ENCODE peak calls at places on chromosome 22, in ten cellular contexts. M is adipocyte, I is spleen, C is psoas muscle, J is body of pancreas, L is right atrium auricular region, R is prostate gland, B is fibroblast of lung, W is pancreas, Y is Karpas-422. X is an unnamed sample. For H3K4me1, the result is how much of the 10 kb centered on the place peaks cover.

GRCh38 chr22:31872209-31872608 is 72.1 kb upstream of the YWHAH start:
- DNase-seq in M (no peak), I (peak), C (no peak), J (peak), L (no peak), R (no peak), B (no peak), W (no peak), Y (peak), X (no peak)

GRCh38 chr22:45793161-45793560 is 121.5 kb downstream of the ATXN10 start:
- DNase-seq in M (no peak), I (no peak), C (no peak), J (no peak), L (no peak), R (no peak), B (no peak), W (no peak), Y (no peak), X (no peak)

GRCh38 chr22:44068422-44069191 is 44.5 kb downstream of the PARVB start:
- DNase-seq in M (no peak), I (no peak), C (no peak), J (peak), L (peak), R (no peak), B (no peak), W (no peak), Y (no peak), X (no peak)

GRCh38 chr22:37032535-37033460 is 13.3 kb downstream of the MPST start:
- DNase-seq in M (peak), I (no peak), C (peak), J (peak), L (peak), R (peak), B (peak), W (peak), Y (no peak), X (peak)

GRCh38 chr22:23392420-23393121 is 187.5 kb downstream of the IGLL1 start:
- DNase-seq in M (no peak), I (peak), C (no peak), J (no peak), L (no peak), R (no peak), B (no peak), W (no peak), Y (no peak), X (no peak)

GRCh38 chr22:22203048-22203971 is 41.3 kb upstream of the VPREB1 start:
- DNase-seq in M (no peak), I (no peak), C (no peak), J (no peak), L (no peak), R (no peak), B (no peak), W (no peak), Y (no peak), X (no peak)

GRCh38 chr22:19287889-19288288 is 3.6 kb downstream of the CLTCL1 start:
- DNase-seq in M (peak), I (no peak), C (no peak), J (no peak), L (no peak), R (no peak), B (peak), W (no peak), Y (no peak), X (no peak)

GRCh38 chr22:17774206-17774927 is at the start of gene BID:
- DNase-seq in M (peak), I (peak), C (peak), J (peak), L (no peak), R (no peak), B (no peak), W (peak), Y (peak), X (peak)

GRCh38 chr22:33841281-33842005 is 78.8 kb downstream of the LARGE1 start:
- DNase-seq in M (no peak), I (no peak), C (no peak), J (no peak), L (no peak), R (no peak), B (no peak), W (no peak), Y (no peak), X (no peak)

GRCh38 chr22:48268771-48269552 is 1506.5 kb downstream of the TBC1D22A start:
- DNase-seq in M (no peak), I (no peak), C (no peak), J (no peak), L (no peak), R (no peak), B (no peak), W (no peak), Y (no peak), X (no peak)

GRCh38 chr22:19125011-19125410 is 2.8 kb upstream of the DGCR2 start:
- DNase-seq in M (no peak), I (peak), C (no peak), J (no peak), L (no peak), R (no peak), B (no peak), W (no peak), Y (no peak), X (no peak)

GRCh38 chr22:45977551-45978274 is 751 bp upstream of the WNT7B start:
- DNase-seq in M (peak), I (no peak), C (no peak), J (no peak), L (no peak), R (peak), B (no peak), W (peak), Y (no peak), X (no peak)

GRCh38 chr22:19663286-19663815 is 51.0 kb upstream of the SEPTIN5 start:
- DNase-seq in M (peak), I (peak), C (peak), J (peak), L (no peak), R (no peak), B (peak), W (peak), Y (no peak), X (no peak)

GRCh38 chr22:50544746-50545253 is 899 bp upstream of the KLHDC7B start:
- DNase-seq in M (no peak), I (peak), C (peak), J (peak), L (no peak), R (no peak), B (no peak), W (peak), Y (no peak), X (no peak)

GRCh38 chr22:42376721-42377177 is 55.5 kb downstream of the NFAM1 start:
- DNase-seq in M (peak), I (peak), C (peak), J (peak), L (peak), R (no peak), B (peak), W (no peak), Y (no peak), X (peak)

GRCh38 chr22:26416670-26417270 is 12.3 kb upstream of the ASPHD2 start:
- DNase-seq in M (peak), I (no peak), C (no peak), J (no peak), L (no peak), R (peak), B (no peak), W (no peak), Y (no peak), X (no peak)

GRCh38 chr22:43310311-43310710 is 32.9 kb downstream of the SCUBE1 start:
- DNase-seq in M (no peak), I (no peak), C (no peak), J (no peak), L (no peak), R (no peak), B (no peak), W (no peak), Y (no peak), X (no peak)

GRCh38 chr22:42202048-42202447 is 68.4 kb downstream of the TCF20 start:
- DNase-seq in M (no peak), I (no peak), C (no peak), J (no peak), L (no peak), R (no peak), B (no peak), W (no peak), Y (no peak), X (no peak)

GRCh38 chr22:20092477-20092854 is 12.4 kb downstream of the DGCR8 start:
- DNase-seq in M (no peak), I (peak), C (no peak), J (no peak), L (no peak), R (no peak), B (no peak), W (no peak), Y (no peak), X (no peak)

GRCh38 chr22:41951898-41952474 is at the start of gene SMIM45:
- DNase-seq in M (no peak), I (peak), C (no peak), J (no peak), L (no peak), R (no peak), B (no peak), W (no peak), Y (peak), X (no peak)

GRCh38 chr22:21982338-21982965 is at the start of gene TOP3B:
- DNase-seq in M (peak), I (peak), C (peak), J (peak), L (peak), R (peak), B (peak), W (peak), Y (peak), X (peak)

GRCh38 chr22:25497269-25497668 is 67.2 kb upstream of the GRK3 start:
- DNase-seq in M (no peak), I (no peak), C (no peak), J (no peak), L (no peak), R (no peak), B (no peak), W (no peak), Y (no peak), X (no peak)

GRCh38 chr22:50583294-50583865 is 731 bp upstream of the CHKB start:
- DNase-seq in M (no peak), I (peak), C (no peak), J (no peak), L (no peak), R (no peak), B (no peak), W (no peak), Y (no peak), X (no peak)

GRCh38 chr22:29269731-29270474 is 1.8 kb downstream of the EWSR1 start:
- DNase-seq in M (peak), I (no peak), C (no peak), J (peak), L (no peak), R (no peak), B (no peak), W (no peak), Y (no peak), X (no peak)

GRCh38 chr22:19853879-19854777 is 546 bp downstream of the GNB1L start:
- DNase-seq in M (no peak), I (peak), C (no peak), J (no peak), L (peak), R (no peak), B (peak), W (peak), Y (peak), X (no peak)

GRCh38 chr22:23062616-23063538 is 7.4 kb upstream of the GNAZ start:
- DNase-seq in M (no peak), I (peak), C (peak), J (no peak), L (peak), R (no peak), B (no peak), W (peak), Y (no peak), X (peak)

GRCh38 chr22:50271519-50271970 is 1.4 kb upstream of the MAPK11 start:
- DNase-seq in M (peak), I (peak), C (no peak), J (peak), L (no peak), R (peak), B (peak), W (peak), Y (peak), X (peak)

GRCh38 chr22:45091254-45091854 is 72.4 kb upstream of the NUP50 start:
- DNase-seq in M (no peak), I (no peak), C (no peak), J (no peak), L (no peak), R (no peak), B (no peak), W (no peak), Y (no peak), X (no peak)

GRCh38 chr22:21663738-21664137 is 2.1 kb upstream of the PPIL2 start:
- DNase-seq in M (no peak), I (no peak), C (no peak), J (no peak), L (no peak), R (no peak), B (no peak), W (no peak), Y (peak), X (no peak)

GRCh38 chr22:40707154-40707553 is 27.9 kb downstream of the MCHR1 start:
- DNase-seq in M (no peak), I (no peak), C (peak), J (no peak), L (no peak), R (no peak), B (no peak), W (no peak), Y (no peak), X (no peak)

GRCh38 chr22:29313126-29314071 is 2.1 kb downstream of the RASL10A start:
- DNase-seq in M (no peak), I (peak), C (peak), J (no peak), L (no peak), R (no peak), B (peak), W (peak), Y (no peak), X (no peak)

GRCh38 chr22:42262964-42263363 is 7.5 kb downstream of the TCF20 start:
- DNase-seq in M (no peak), I (no peak), C (no peak), J (no peak), L (no peak), R (no peak), B (no peak), W (no peak), Y (peak), X (no peak)

GRCh38 chr22:19291218-19291579 is 320 bp downstream of the CLTCL1 start:
- DNase-seq in M (peak), I (no peak), C (peak), J (peak), L (no peak), R (peak), B (no peak), W (peak), Y (no peak), X (peak)

GRCh38 chr22:32476286-32476685 is 1.7 kb downstream of the FBXO7 start:
- DNase-seq in M (peak), I (no peak), C (no peak), J (no peak), L (no peak), R (no peak), B (no peak), W (no peak), Y (no peak), X (no peak)

GRCh38 chr22:33787645-33788456 is 132.4 kb downstream of the LARGE1 start:
- DNase-seq in M (no peak), I (no peak), C (no peak), J (no peak), L (no peak), R (no peak), B (no peak), W (no peak), Y (no peak), X (no peak)

GRCh38 chr22:50445880-50446707 is 28.7 kb downstream of the SBF1 start:
- DNase-seq in M (no peak), I (no peak), C (no peak), J (no peak), L (no peak), R (no peak), B (no peak), W (no peak), Y (no peak), X (no peak)

GRCh38 chr22:42919199-42919598 is 62.1 kb upstream of the ARFGAP3 start:
- DNase-seq in M (peak), I (no peak), C (no peak), J (no peak), L (no peak), R (no peak), B (no peak), W (peak), Y (no peak), X (no peak)

GRCh38 chr22:22721681-22722309 is 77.4 kb downstream of the GGTLC2 start:
- DNase-seq in M (peak), I (no peak), C (no peak), J (no peak), L (no peak), R (no peak), B (peak), W (no peak), Y (no peak), X (no peak)

GRCh38 chr22:44997060-44997459 is 12.7 kb downstream of the PHF21B start:
- DNase-seq in M (no peak), I (no peak), C (no peak), J (no peak), L (no peak), R (no peak), B (no peak), W (no peak), Y (no peak), X (no peak)

GRCh38 chr22:30347255-30347892 is 9.3 kb downstream of the SF3A1 start:
- DNase-seq in M (no peak), I (no peak), C (no peak), J (no peak), L (no peak), R (no peak), B (no peak), W (no peak), Y (no peak), X (no peak)
- H3K4me1 ChIP-seq in M (under half), I (under half), C (under half), J (under half), L (under half), R (under half), B (under half), W (under half), Y (under half), X (under half)

GRCh38 chr22:35995345-35995744 is 33.3 kb downstream of the RBFOX2 start:
- DNase-seq in M (no peak), I (no peak), C (no peak), J (no peak), L (no peak), R (no peak), B (no peak), W (no peak), Y (no peak), X (peak)
- H3K4me3 ChIP-seq in M (peak), I (no peak), C (no peak), J (no peak), L (no peak), R (no peak), B (no peak), W (no peak), Y (no peak), X (no peak)

GRCh38 chr22:24430431-24431308 is 3.3 kb downstream of the ADORA2A start:
- DNase-seq in M (no peak), I (peak), C (peak), J (no peak), L (no peak), R (no peak), B (no peak), W (peak), Y (no peak), X (no peak)
- H3K4me1 ChIP-seq in M (under half), I (half or more), C (under half), J (under half), L (half or more), R (under half), B (under half), W (under half), Y (half or more), X (under half)

GRCh38 chr22:38923463-38924196 is 33.8 kb upstream of the APOBEC3A start:
- DNase-seq in M (peak), I (no peak), C (peak), J (peak), L (peak), R (peak), B (peak), W (no peak), Y (no peak), X (peak)

GRCh38 chr22:38925571-38926041 is 31.8 kb upstream of the APOBEC3A start:
- DNase-seq in M (no peak), I (no peak), C (no peak), J (no peak), L (no peak), R (no peak), B (peak), W (no peak), Y (no peak), X (no peak)

GRCh38 chr22:38927033-38927789 is 30.2 kb upstream of the APOBEC3A start:
- DNase-seq in M (peak), I (peak), C (peak), J (peak), L (peak), R (peak), B (peak), W (peak), Y (peak), X (peak)

GRCh38 chr22:38921801-38922200 is 35.6 kb upstream of the APOBEC3A start:
- DNase-seq in M (no peak), I (no peak), C (no peak), J (no peak), L (no peak), R (no peak), B (no peak), W (no peak), Y (no peak), X (no peak)

DNA sequence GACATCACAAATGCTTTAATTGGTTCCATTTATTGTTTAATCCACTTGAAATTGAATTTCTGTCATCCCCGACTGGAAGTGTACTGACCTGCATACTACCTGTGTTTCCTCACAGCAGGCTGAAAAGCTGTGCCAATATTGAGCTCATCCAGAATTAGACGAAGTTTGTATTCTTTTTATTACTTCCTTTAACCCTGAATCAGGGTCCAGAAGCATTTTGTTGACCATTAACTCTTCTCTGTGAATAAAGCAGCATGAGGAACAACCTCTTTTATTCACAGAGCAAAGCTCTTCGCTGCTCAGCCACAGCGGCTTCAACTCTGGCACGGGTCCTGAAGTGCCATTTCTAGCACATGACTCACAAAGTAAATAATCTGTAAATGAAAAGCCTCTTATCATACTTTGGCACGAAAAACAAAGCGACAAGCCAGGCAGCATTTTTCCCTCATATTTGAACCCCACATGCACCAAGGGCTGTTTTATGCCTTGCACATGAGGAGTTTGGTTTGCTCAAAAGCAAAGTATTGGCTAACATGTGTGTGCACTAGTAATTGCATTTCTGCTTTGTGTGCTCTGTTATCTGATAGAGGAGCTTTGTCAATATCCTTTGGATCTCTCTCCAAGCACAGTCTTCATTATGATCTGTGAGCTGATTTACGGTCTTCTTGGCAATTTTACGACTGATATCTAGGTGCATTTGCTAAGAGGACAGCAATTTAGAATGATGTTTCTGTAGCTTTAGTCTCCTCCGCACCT is 33.0 kb upstream of the APOBEC3A start:
- DNase-seq in M (peak), I (no peak), C (peak), J (peak), L (peak), R (peak), B (peak), W (peak), Y (no peak), X (peak)
- H3K4me3 ChIP-seq in M (peak), I (no peak), C (peak), J (no peak), L (no peak), R (no peak), B (peak), W (no peak), Y (no peak), X (peak)

GRCh38 chr22:27775087-27775697 is 26.4 kb downstream of the MN1 start:
- DNase-seq in M (peak), I (no peak), C (peak), J (no peak), L (no peak), R (no peak), B (no peak), W (no peak), Y (no peak), X (no peak)
- H3K4me1 ChIP-seq in M (under half), I (under half), C (under half), J (under half), L (under half), R (under half), B (under half), W (under half), Y (under half), X (under half)

DNA sequence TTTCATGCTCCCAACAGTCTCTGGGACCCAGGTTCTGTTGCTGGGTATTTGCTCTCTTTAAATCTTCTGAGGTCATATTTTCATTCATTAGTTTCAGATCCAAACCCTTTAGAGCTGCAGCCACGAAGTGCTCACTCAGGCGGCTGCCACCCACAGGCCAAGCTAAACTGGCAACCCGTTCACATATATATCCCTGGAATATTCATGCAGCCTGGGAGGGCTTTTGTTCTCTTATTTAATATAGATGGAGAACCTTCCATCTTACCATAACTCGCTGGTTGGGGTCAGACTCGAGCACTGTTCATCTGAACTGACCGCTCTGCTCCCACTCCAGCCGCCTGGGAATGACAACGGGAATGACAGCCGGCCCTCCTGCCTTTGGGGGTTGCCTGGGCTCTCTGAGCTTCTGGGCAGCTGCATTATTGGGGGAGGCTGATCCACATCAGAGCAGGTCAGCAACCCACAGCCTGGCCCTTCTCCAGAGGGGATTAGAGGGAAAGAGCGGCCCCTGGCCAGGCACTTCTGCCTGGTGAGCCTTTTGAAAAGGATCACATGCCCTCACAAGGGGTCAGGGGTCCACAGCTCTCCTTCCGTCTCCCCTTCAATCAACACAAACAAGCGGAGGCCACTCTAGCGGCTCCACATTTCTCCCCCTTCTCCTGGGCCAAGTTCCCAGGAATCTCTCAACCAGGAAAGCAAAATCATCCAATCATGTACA is 11.9 kb downstream of the TMEM184B start:
- DNase-seq in M (peak), I (no peak), C (no peak), J (no peak), L (no peak), R (no peak), B (peak), W (no peak), Y (no peak), X (no peak)
- H3K4me3 ChIP-seq in M (peak), I (no peak), C (no peak), J (no peak), L (no peak), R (no peak), B (no peak), W (no peak), Y (peak), X (no peak)